ENCODE peak calls at places on chromosome 6, in eight cellular contexts. T, E, Z, F, B, N, L and D are unnamed samples.
A peak's percentile ranks its signal among the peaks of the same experiment; 100 is the strongest.

GRCh38 chr6:157110620-157111019 is 212.7 kb downstream of the TMEM242 start:
- DNase-seq in E (peak; percentile 75), B (peak; percentile 49), Z (no peak), N (no peak), T (peak; percentile 85), F (no peak), L (no peak), D (no peak)

GRCh38 chr6:10401632-10402223 is 13.1 kb downstream of the TFAP2A start:
- DNase-seq in N (no peak), T (no peak), L (no peak), F (no peak), E (no peak), B (no peak), Z (no peak), D (no peak)

GRCh38 chr6:89724981-89725380 is 86.4 kb upstream of the LYRM2 start:
- DNase-seq in B (no peak), E (no peak), L (no peak), T (no peak), N (no peak), F (no peak), Z (no peak), D (no peak)

GRCh38 chr6:109687271-109687721 is 3.7 kb downstream of the AK9 start:
- DNase-seq in N (no peak), B (peak; percentile 87), L (no peak), T (peak; percentile 93), Z (no peak), E (peak; percentile 91), F (peak; percentile 95), D (no peak)

GRCh38 chr6:110699780-110700179 is 115.5 kb downstream of the CDK19 start:
- DNase-seq in N (no peak), T (no peak), F (no peak), E (no peak), Z (no peak), B (no peak), L (no peak), D (no peak)

GRCh38 chr6:7419065-7419464 is 29.5 kb downstream of the RIOK1 start:
- DNase-seq in T (peak; percentile 16), Z (no peak), E (peak; percentile 61), F (no peak), N (no peak), L (no peak), B (no peak), D (no peak)

GRCh38 chr6:31620586-31621319 is at the start of gene PRRC2A:
- DNase-seq in Z (peak; percentile 75), T (peak; percentile 46), N (peak; percentile 84), B (no peak), F (peak; percentile 61), L (no peak), E (no peak), D (peak; percentile 28)

GRCh38 chr6:129890701-129891100 is 29.6 kb upstream of the TMEM244 start:
- DNase-seq in N (no peak), B (no peak), Z (no peak), L (no peak), E (peak; percentile 34), T (peak; percentile 6), F (no peak), D (no peak)

GRCh38 chr6:13761361-13762036 is 49.9 kb upstream of the RANBP9 start:
- DNase-seq in E (no peak), F (peak; percentile 49), Z (no peak), T (no peak), L (no peak), B (no peak), N (no peak), D (no peak)

GRCh38 chr6:10528170-10528981 is 7.2 kb downstream of the GCNT2 start:
- DNase-seq in T (peak; percentile 74), F (no peak), Z (no peak), B (no peak), L (peak; percentile 20), N (no peak), E (peak; percentile 89), D (no peak)

GRCh38 chr6:36735110-36735971 is 37.7 kb downstream of the RAB44 start:
- DNase-seq in B (no peak), N (no peak), Z (no peak), E (peak; percentile 97), L (peak; percentile 15), F (peak; percentile 97), T (peak; percentile 53), D (no peak)

GRCh38 chr6:145960918-145961604 is 3.1 kb downstream of the SHPRH start:
- DNase-seq in F (peak; percentile 89), E (peak; percentile 30), L (no peak), N (no peak), B (no peak), T (no peak), Z (no peak), D (no peak)

GRCh38 chr6:4817551-4817950 is 41.3 kb downstream of the CDYL start:
- DNase-seq in E (peak; percentile 34), T (no peak), F (no peak), N (no peak), Z (no peak), B (no peak), L (no peak), D (no peak)

GRCh38 chr6:122107256-122107655 is 292.2 kb upstream of the HSF2 start:
- DNase-seq in N (no peak), L (no peak), F (no peak), T (no peak), Z (no peak), E (no peak), B (no peak), D (no peak)

GRCh38 chr6:105243487-105243886 is 63.7 kb upstream of the POPDC3 start:
- DNase-seq in Z (no peak), L (no peak), E (peak; percentile 53), B (no peak), N (no peak), F (no peak), T (no peak), D (no peak)

GRCh38 chr6:115887887-115888286 is 172.8 kb downstream of the FRK start:
- DNase-seq in B (no peak), N (no peak), F (no peak), T (no peak), L (no peak), Z (no peak), E (no peak), D (no peak)

GRCh38 chr6:123527406-123527805 is 109.3 kb downstream of the TRDN start:
- DNase-seq in B (no peak), T (no peak), L (no peak), F (no peak), N (no peak), E (no peak), Z (no peak), D (no peak)